ENCODE peak calls at places on chromosomes 1 and 21, in five cellular contexts. X is NCI-H187 treated with DMSO at 0.1 percent for 48 hours, G is stomach, C is GDM1, W is GF-D8. Z is an unnamed sample.

GRCh38 chr1:184879876-184880275 is 94.4 kb downstream of the NIBAN1 start:
- DNase-seq in X (no peak), G (no peak), C (no peak), W (no peak), Z (no peak)

GRCh38 chr1:231376875-231377549 is 38.9 kb downstream of the SPRTN start:
- DNase-seq in X (no peak), G (no peak), C (no peak), W (no peak), Z (no peak)

GRCh38 chr1:236762410-236762809 is 32.7 kb upstream of the MTR start:
- DNase-seq in X (no peak), G (no peak), C (no peak), W (no peak), Z (no peak)

GRCh38 chr1:179353546-179353945 is 12.2 kb upstream of the AXDND1 start:
- DNase-seq in X (no peak), G (no peak), C (no peak), W (no peak), Z (no peak)

GRCh38 chr1:70767377-70767776 is 280.2 kb downstream of the PTGER3 start:
- DNase-seq in X (no peak), G (no peak), C (no peak), W (no peak), Z (no peak)

GRCh38 chr21:15414057-15414456 is 315.7 kb upstream of the USP25 start:
- DNase-seq in X (no peak), G (no peak), C (no peak), W (no peak), Z (no peak)

GRCh38 chr1:246577720-246578106 is 11.5 kb downstream of the CNST start:
- DNase-seq in X (no peak), G (no peak), C (peak), W (peak), Z (no peak)

GRCh38 chr21:17231124-17231523 is 281.7 kb upstream of the CXADR start:
- DNase-seq in X (no peak), G (no peak), C (no peak), W (no peak), Z (no peak)

GRCh38 chr1:87111659-87112339 is 197.4 kb downstream of the HS2ST1 start:
- DNase-seq in X (no peak), G (no peak), C (no peak), W (no peak), Z (no peak)

Z was measured in retinal pigment epithelial cell.